ENCODE peak calls at places on chromosomes 5 and 9, in five cellular contexts. H, P, X, Q and F are unnamed samples.

GRCh38 chr5:73764996-73765395 is 139.0 kb downstream of the ARHGEF28 start:
- DNase-seq in H (no peak), X (no peak), Q (no peak), P (no peak), F (no peak)

GRCh38 chr9:136241540-136241939 is 4.1 kb downstream of the QSOX2 start:
- DNase-seq in H (no peak), Q (no peak), P (no peak), X (no peak), F (no peak)

GRCh38 chr5:78483809-78484521 is 123.5 kb downstream of the SCAMP1 start:
- DNase-seq in P (no peak), Q (no peak), H (no peak), X (no peak), F (no peak)

GRCh38 chr9:34907044-34907443 is 51.0 kb upstream of the PHF24 start:
- DNase-seq in Q (no peak), H (no peak), X (no peak), P (no peak), F (no peak)

GRCh38 chr9:34633851-34634550 is 3.6 kb downstream of the SIGMAR1 start:
- DNase-seq in Q (peak; percentile 77), H (peak; percentile 67), P (peak; percentile 74), X (peak; percentile 65), F (peak; percentile 76)

GRCh38 chr5:87300744-87301143 is 33.1 kb downstream of the RASA1 start:
- DNase-seq in P (peak; percentile 65), H (no peak), Q (no peak), X (no peak), F (no peak)

GRCh38 chr9:21994996-21995651 is 533 bp downstream of the CDKN2B-AS1 start:
- DNase-seq in X (peak; percentile 69), H (peak; percentile 47), Q (peak; percentile 66), P (peak; percentile 80), F (peak; percentile 74)

GRCh38 chr9:37031902-37032301 is 2.2 kb downstream of the PAX5 start:
- DNase-seq in P (no peak), Q (no peak), X (no peak), H (no peak), F (no peak)

GRCh38 chr5:6495433-6496206 is 47.0 kb downstream of the UBE2QL1 start:
- DNase-seq in Q (no peak), X (peak; percentile 44), H (no peak), P (no peak), F (no peak)

GRCh38 chr5:8839361-8840055 is 706.4 kb downstream of the SEMA5A start:
- DNase-seq in H (no peak), P (no peak), Q (no peak), X (no peak), F (no peak)

GRCh38 chr9:83312543-83312942 is 225.7 kb downstream of the FRMD3 start:
- DNase-seq in H (no peak), Q (no peak), X (no peak), P (no peak), F (no peak)

GRCh38 chr9:107260437-107261081 is 22.5 kb upstream of the RAD23B start:
- DNase-seq in Q (no peak), H (no peak), P (no peak), X (no peak), F (no peak)

GRCh38 chr9:78691531-78691930 is 394.6 kb downstream of the PSAT1 start:
- DNase-seq in Q (no peak), P (no peak), H (no peak), X (no peak), F (peak; percentile 7)

GRCh38 chr9:19161257-19162025 is 34.1 kb upstream of the PLIN2 start:
- DNase-seq in H (no peak), P (peak; percentile 86), X (peak; percentile 50), Q (peak; percentile 93), F (peak; percentile 27)

GRCh38 chr9:121943463-121943862 is 149.6 kb downstream of the TTLL11 start:
- DNase-seq in P (no peak), H (no peak), X (no peak), Q (no peak), F (no peak)

GRCh38 chr5:177195307-177195952 is 61.9 kb downstream of the NSD1 start:
- DNase-seq in Q (no peak), X (no peak), H (no peak), P (peak; percentile 77), F (no peak)

GRCh38 chr9:106761493-106761892 is 101.5 kb upstream of the ZNF462 start:
- DNase-seq in Q (no peak), P (no peak), X (no peak), H (no peak), F (no peak)

GRCh38 chr5:150523472-150524350 is 15.8 kb downstream of the NDST1 start:
- DNase-seq in H (no peak), P (peak; percentile 62), Q (no peak), X (peak; percentile 40), F (peak; percentile 66)

GRCh38 chr5:127660048-127660733 is 11.3 kb downstream of the CTXN3 start:
- DNase-seq in P (no peak), X (no peak), H (peak; percentile 20), Q (no peak), F (no peak)

GRCh38 chr5:147673276-147673675 is 109.3 kb downstream of the JAKMIP2 start:
- DNase-seq in H (no peak), X (no peak), P (no peak), Q (no peak), F (peak; percentile 94)

GRCh38 chr9:70315389-70315788 is 56.6 kb downstream of the SMC5 start:
- DNase-seq in Q (no peak), P (no peak), X (no peak), H (no peak), F (no peak)

GRCh38 chr5:74304536-74304935 is 336.0 kb downstream of the ENC1 start:
- DNase-seq in Q (no peak), P (no peak), X (no peak), H (no peak), F (no peak)

GRCh38 chr9:111866976-111867375 is 29.6 kb upstream of the UGCG start:
- DNase-seq in P (no peak), X (no peak), H (no peak), Q (no peak), F (no peak)

GRCh38 chr9:93003552-93004407 is 54.7 kb upstream of the SUSD3 start:
- DNase-seq in P (peak; percentile 74), Q (no peak), X (peak; percentile 71), H (peak; percentile 76), F (peak; percentile 70)

GRCh38 chr9:93007529-93008058 is 50.9 kb upstream of the SUSD3 start:
- DNase-seq in P (no peak), H (no peak), Q (no peak), X (no peak), F (no peak)

GRCh38 chr9:93002700-93003099 is 55.4 kb downstream of the FGD3 start:
- DNase-seq in H (no peak), X (no peak), Q (no peak), P (no peak), F (no peak)

GRCh38 chr9:93005876-93006275 is 52.6 kb upstream of the SUSD3 start:
- DNase-seq in Q (no peak), H (no peak), P (no peak), X (no peak), F (no peak)

DNA sequence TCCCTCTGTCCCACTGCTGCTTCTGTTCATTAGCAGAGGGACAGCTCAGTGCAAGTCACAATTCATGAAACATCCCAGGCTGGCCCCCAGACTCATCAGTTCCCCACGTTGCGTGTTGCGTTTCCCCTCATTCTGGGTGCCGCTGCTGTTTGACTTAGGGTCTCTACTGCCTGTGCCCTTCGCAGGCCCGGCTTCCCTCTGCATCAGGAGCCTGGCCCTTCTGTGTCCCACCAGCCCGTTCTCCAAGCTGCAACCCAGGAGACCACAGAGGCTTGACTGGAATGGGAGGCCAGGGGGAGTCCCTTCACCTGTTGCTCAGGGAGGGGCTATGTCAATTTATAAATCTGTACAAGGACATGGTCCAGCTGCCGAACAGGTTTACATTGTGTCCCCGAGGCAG is 53.9 kb upstream of the SUSD3 start:
- DNase-seq in P (no peak), Q (no peak), X (no peak), H (no peak), F (no peak)
- H3K4me3 ChIP-seq in P (no peak overlapping the region), Q (no peak overlapping the region), X (no peak overlapping the region), H (no peak overlapping the region), F (no peak overlapping the region)

GRCh38 chr9:13139641-13140171 is 139.8 kb downstream of the MPDZ start:
- DNase-seq in P (no peak), X (no peak), Q (no peak), H (no peak), F (no peak)
- H3K27ac ChIP-seq in P (no peak overlapping the region), X (no peak overlapping the region), Q (no peak overlapping the region), H (no peak overlapping the region), F (no peak overlapping the region)

GRCh38 chr9:89315482-89315881 is 2.8 kb upstream of the SECISBP2 start:
- DNase-seq in H (no peak), Q (no peak), P (no peak), X (no peak), F (no peak)

GRCh38 chr9:89323257-89323841 is 5.0 kb downstream of the SECISBP2 start:
- DNase-seq in X (no peak), Q (no peak), P (no peak), H (no peak), F (no peak)

GRCh38 chr9:89317282-89317681 is 1.0 kb upstream of the SECISBP2 start:
- DNase-seq in H (no peak), P (no peak), Q (no peak), X (no peak), F (no peak)

GRCh38 chr9:89318123-89319014 is at the start of gene SECISBP2:
- DNase-seq in X (peak; percentile 96), P (peak; percentile 96), Q (peak; percentile 97), H (peak; percentile 98), F (peak; percentile 95)

DNA sequence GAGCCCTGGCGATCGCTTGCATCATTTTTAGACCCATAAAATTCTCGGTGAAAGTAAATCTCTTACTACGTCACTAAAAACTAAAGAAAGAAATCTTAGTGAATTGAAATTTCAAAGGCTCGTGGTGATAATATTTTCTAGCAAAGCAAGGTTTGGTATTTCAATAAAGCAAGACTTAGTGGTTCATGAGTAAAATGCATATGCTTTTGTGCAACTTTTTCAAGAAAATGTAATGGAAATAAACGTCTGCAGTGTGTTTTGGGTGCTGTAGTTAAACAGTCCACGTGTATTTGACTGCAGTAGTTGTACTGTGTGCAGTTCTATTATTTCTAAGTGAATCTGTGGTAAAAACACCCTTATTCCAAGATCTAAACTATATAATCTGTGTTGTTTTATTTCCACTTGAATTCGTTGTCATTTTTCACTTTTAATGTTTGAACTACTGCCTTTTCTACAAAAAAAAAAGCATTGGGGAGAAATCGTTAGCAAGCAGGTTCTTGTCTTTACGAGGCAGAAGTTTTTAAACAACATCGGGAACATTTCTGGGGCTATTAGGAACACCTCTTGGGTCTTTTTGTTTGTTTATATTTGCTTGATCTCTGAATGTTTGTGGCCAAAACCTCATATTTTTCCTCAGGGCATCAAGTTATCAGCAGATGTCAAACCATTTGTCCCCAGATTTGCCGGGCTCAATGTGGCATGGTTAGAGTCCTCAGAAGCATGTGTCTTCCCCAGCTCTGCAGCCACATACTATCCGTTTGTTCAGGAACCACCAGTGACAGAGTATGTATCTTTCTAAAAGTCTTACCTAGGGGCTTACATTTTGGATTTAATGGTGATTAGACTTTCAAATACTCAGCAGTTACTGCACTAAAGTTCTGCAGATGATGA is 960 bp downstream of the SECISBP2 start:
- DNase-seq in X (no peak), H (no peak), P (no peak), Q (no peak), F (no peak)
- TF ChIP-seq CTCF in X (no peak), H (no peak), P (no peak), Q (peak; percentile 65), F (no peak)

DNA sequence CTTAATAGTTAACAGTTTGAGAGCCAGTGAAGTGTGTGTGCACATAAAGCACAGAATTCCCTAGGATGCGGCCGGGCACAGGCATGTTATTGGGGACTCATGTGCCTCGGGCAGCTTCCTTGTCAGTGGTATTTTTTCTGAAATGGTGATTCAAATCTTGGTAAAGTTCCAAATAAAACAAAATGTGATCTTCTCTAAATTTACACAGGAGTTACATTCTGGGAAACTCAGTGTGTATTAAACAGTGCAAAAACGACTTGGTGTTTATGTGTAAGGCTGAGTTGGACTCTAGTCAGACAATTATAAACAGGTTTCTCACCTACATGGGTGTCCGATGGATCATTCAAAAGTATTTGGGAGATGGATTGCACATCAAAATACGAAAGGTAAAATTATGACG is 48.9 kb downstream of the BOD1 start:
- DNase-seq in X (no peak), P (no peak), H (no peak), Q (no peak), F (no peak)
- H3K4me3 ChIP-seq in X (no peak overlapping the region), P (no peak overlapping the region), H (no peak overlapping the region), Q (no peak overlapping the region), F (no peak overlapping the region)